ENCODE peak calls at places on chromosomes 5 and 9, in six cellular contexts. M is HepG2, J is H1, C is SK-N-SH, E is K562, K is GM12878. H is an unnamed sample.

GRCh38 chr5:132830436-132831094 is at the start of gene SHROOM1:
- DNase-seq in M (peak; percentile 66), J (no peak), C (peak; percentile 83), E (peak; percentile 92), K (no peak), H (peak; percentile 65)

GRCh38 chr5:54063817-54064216 is 246.6 kb downstream of the ARL15 start:
- DNase-seq in M (no peak), J (no peak), C (no peak), E (no peak), K (no peak), H (no peak)

GRCh38 chr5:136457390-136458094 is 92.2 kb upstream of the TRPC7 start:
- DNase-seq in M (no peak), J (no peak), C (no peak), E (no peak), K (no peak), H (no peak)

GRCh38 chr5:36696059-36696673 is 89.8 kb downstream of the SLC1A3 start:
- DNase-seq in M (peak; percentile 26), J (no peak), C (peak; percentile 59), E (peak; percentile 37), K (no peak), H (peak; percentile 71)

GRCh38 chr5:82349651-82350050 is 71.5 kb upstream of the RPS23 start:
- DNase-seq in M (no peak), J (peak; percentile 33), C (peak; percentile 22), E (peak; percentile 57), K (no peak), H (no peak)

GRCh38 chr9:87622936-87623335 is 103.0 kb upstream of the CTSL start:
- DNase-seq in M (peak; percentile 25), J (no peak), C (no peak), E (no peak), K (no peak), H (no peak)

GRCh38 chr9:16001856-16002255 is 449.0 kb downstream of the CCDC171 start:
- DNase-seq in M (no peak), J (no peak), C (no peak), E (no peak), K (no peak), H (no peak)

GRCh38 chr5:133241179-133241728 is 189.4 kb downstream of the HSPA4 start:
- DNase-seq in M (no peak), J (no peak), C (no peak), E (no peak), K (no peak), H (no peak)

GRCh38 chr9:26261503-26262330 is 583.5 kb upstream of the TUSC1 start:
- DNase-seq in M (no peak), J (no peak), C (no peak), E (no peak), K (no peak), H (peak; percentile 9)

GRCh38 chr9:1977026-1977425 is 38.1 kb upstream of the SMARCA2 start:
- DNase-seq in M (no peak), J (no peak), C (no peak), E (no peak), K (no peak), H (no peak)

GRCh38 chr9:130181645-130182044 is 9.4 kb downstream of the NCS1 start:
- DNase-seq in M (no peak), J (no peak), C (no peak), E (no peak), K (no peak), H (no peak)

GRCh38 chr5:6584727-6585126 is 48.1 kb downstream of the NSUN2 start:
- DNase-seq in M (no peak), J (no peak), C (peak; percentile 48), E (no peak), K (no peak), H (no peak)

GRCh38 chr5:15533124-15533893 is 33.3 kb downstream of the FBXL7 start:
- DNase-seq in M (no peak), J (no peak), C (no peak), E (no peak), K (no peak), H (no peak)

GRCh38 chr9:16651445-16651964 is 219.0 kb downstream of the BNC2 start:
- DNase-seq in M (no peak), J (no peak), C (no peak), E (no peak), K (no peak), H (no peak)

GRCh38 chr9:132842124-132843005 is 35.7 kb downstream of the AK8 start:
- DNase-seq in M (no peak), J (no peak), C (no peak), E (no peak), K (no peak), H (no peak)

GRCh38 chr9:68648971-68649370 is 56.1 kb upstream of the PIP5K1B start:
- DNase-seq in M (no peak), J (no peak), C (no peak), E (no peak), K (no peak), H (no peak)

GRCh38 chr9:91727972-91728371 is 222.1 kb downstream of the ROR2 start:
- DNase-seq in M (no peak), J (no peak), C (no peak), E (peak; percentile 21), K (no peak), H (no peak)

GRCh38 chr5:167934561-167934971 is 356.9 kb upstream of the WWC1 start:
- DNase-seq in M (no peak), J (no peak), C (no peak), E (no peak), K (no peak), H (no peak)

GRCh38 chr9:19840953-19841352 is 52.1 kb upstream of the SLC24A2 start:
- DNase-seq in M (no peak), J (no peak), C (no peak), E (no peak), K (no peak), H (no peak)

GRCh38 chr5:179716286-179716685 is 16.3 kb upstream of the MAML1 start:
- DNase-seq in M (no peak), J (no peak), C (no peak), E (no peak), K (no peak), H (no peak)
- TF ChIP-seq CHD2 in M (no peak), J (no peak), C (no peak), E (no peak), K (no peak), H (no peak)

GRCh38 chr9:84315278-84315877 is 25.2 kb downstream of the SLC28A3 start:
- DNase-seq in M (peak; percentile 23), J (peak; percentile 41), C (peak; percentile 53), E (peak; percentile 40), K (no peak), H (peak; percentile 71)
- TF ChIP-seq RFX5 in M (no peak), J (no peak), C (no peak), E (no peak), K (no peak), H (no peak)

GRCh38 chr5:98969400-98969799 is 40.6 kb upstream of the CHD1 start:
- DNase-seq in M (no peak), J (no peak), C (no peak), E (no peak), K (no peak), H (no peak)
- TF ChIP-seq CHD2 in M (no peak), J (no peak), C (no peak), E (no peak), K (no peak), H (no peak)

GRCh38 chr5:131303537-131303936 is 39.7 kb downstream of the CDC42SE2 start:
- DNase-seq in M (no peak), J (no peak), C (no peak), E (no peak), K (no peak), H (no peak)
- TF ChIP-seq RFX5 in M (no peak), J (no peak), C (no peak), E (no peak), K (no peak), H (no peak)

GRCh38 chr5:38370341-38371100 is 112.2 kb downstream of the EGFLAM start:
- DNase-seq in M (no peak), J (no peak), C (no peak), E (no peak), K (no peak), H (no peak)
- TF ChIP-seq CHD2 in M (no peak), J (no peak), C (no peak), E (no peak), K (no peak), H (no peak)

GRCh38 chr5:144457160-144457559 is 286.5 kb downstream of the KCTD16 start:
- DNase-seq in M (no peak), J (no peak), C (no peak), E (no peak), K (no peak), H (no peak)

GRCh38 chr5:144451187-144451973 is 280.7 kb downstream of the KCTD16 start:
- DNase-seq in M (no peak), J (no peak), C (no peak), E (no peak), K (no peak), H (peak; percentile 3)

GRCh38 chr5:144448457-144448856 is 277.8 kb downstream of the KCTD16 start:
- DNase-seq in M (no peak), J (no peak), C (no peak), E (no peak), K (no peak), H (no peak)

DNA sequence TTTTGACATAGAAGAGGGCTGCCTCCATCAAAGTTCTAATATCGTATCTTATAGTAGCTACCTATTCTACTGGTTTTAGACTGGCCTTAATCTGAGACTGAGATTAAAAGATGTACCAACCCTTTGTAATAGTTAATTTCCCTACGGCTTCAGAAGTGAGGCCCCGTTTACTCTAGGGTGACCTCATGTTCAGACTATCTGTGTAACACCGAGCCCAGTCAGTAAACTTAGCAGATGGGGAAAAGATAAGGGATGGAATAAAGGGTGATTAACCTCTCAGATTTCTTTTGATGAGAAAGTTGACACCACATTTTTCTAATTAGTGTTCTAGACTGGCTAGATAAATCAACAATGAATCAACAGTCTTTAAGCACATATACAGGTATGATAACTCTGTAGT is 283.1 kb downstream of the KCTD16 start:
- DNase-seq in M (no peak), J (no peak), C (no peak), E (no peak), K (no peak), H (no peak)
- TF ChIP-seq RFX5 in M (no peak), J (no peak), C (no peak), E (no peak), K (no peak), H (no peak)

GRCh38 chr5:40154194-40154593 is 525.5 kb upstream of the PTGER4 start:
- DNase-seq in M (no peak), J (no peak), C (no peak), E (no peak), K (no peak), H (no peak)
- TF ChIP-seq CHD2 in M (no peak), J (no peak), C (no peak), E (no peak), K (no peak), H (no peak)

DNA sequence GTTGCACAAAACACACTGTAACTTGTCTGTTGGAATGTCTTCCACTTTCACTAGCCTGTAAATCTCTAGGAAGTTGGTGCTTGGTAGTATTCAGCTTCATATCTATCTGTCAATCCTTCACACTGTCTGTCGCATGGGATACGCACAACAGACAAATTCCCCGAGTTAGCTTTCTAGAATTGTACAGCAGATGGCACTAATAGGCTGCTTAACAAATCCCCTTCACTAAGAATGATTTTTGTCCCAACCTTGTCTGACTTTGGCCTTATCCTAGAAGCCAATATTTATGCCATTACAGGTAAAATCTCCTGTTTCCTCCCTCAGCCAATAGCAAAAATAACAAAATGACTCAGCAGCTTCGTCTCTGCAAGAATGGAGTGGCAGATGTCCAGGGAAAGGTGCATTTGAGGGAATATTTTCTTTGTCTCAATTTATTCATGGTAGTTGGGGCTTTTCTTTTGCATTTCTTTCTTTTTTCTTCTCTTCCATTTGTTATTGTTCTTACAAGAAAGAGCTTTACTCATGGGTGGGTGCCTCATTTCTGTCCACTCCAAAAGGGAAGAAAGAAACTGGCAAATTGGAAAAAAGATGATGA is 3.1 kb downstream of the NUDT2 start:
- DNase-seq in M (peak; percentile 60), J (no peak), C (peak; percentile 46), E (peak; percentile 23), K (peak; percentile 12), H (peak; percentile 36)
- TF ChIP-seq RFX5 in M (no peak), J (no peak), C (no peak), E (no peak), K (no peak), H (no peak)